ENCODE peak calls at places on chromosomes 7 and 10, in seven cellular contexts. F is pancreas, X is A549, C is RWPE1, Q is stomach, O is heart left ventricle, T is psoas muscle. I is an unnamed sample.

GRCh38 chr7:59079-59825 is 133.1 kb upstream of the FAM20C start:
- DNase-seq in F (no peak), X (no peak), C (no peak), Q (no peak), O (no peak), T (no peak), I (no peak)

GRCh38 chr7:40268836-40269235 is 134.0 kb downstream of the SUGCT start:
- DNase-seq in F (no peak), X (no peak), C (no peak), Q (no peak), O (no peak), T (no peak), I (no peak)

GRCh38 chr10:119871881-119872609 is 598 bp downstream of the MCMBP start:
- DNase-seq in F (peak), X (no peak), C (peak), Q (peak), O (peak), T (peak), I (peak)

GRCh38 chr10:86888585-86889381 is 68.6 kb downstream of the MMRN2 start:
- DNase-seq in F (no peak), X (no peak), C (peak), Q (no peak), O (no peak), T (no peak), I (no peak)

GRCh38 chr7:8719102-8719501 is 285.7 kb downstream of the NXPH1 start:
- DNase-seq in F (no peak), X (no peak), C (no peak), Q (no peak), O (no peak), T (no peak), I (no peak)

GRCh38 chr7:28739128-28739527 is 219.0 kb downstream of the TRIL start:
- DNase-seq in F (no peak), X (no peak), C (no peak), Q (no peak), O (no peak), T (no peak), I (no peak)

GRCh38 chr7:93516834-93517233 is 57.7 kb downstream of the CALCR start:
- DNase-seq in F (no peak), X (no peak), C (no peak), Q (no peak), O (no peak), T (no peak), I (no peak)

GRCh38 chr7:150406565-150407421 is 27.7 kb downstream of the ZNF775 start:
- DNase-seq in F (no peak), X (no peak), C (no peak), Q (no peak), O (peak), T (peak), I (peak)

GRCh38 chr7:66114743-66115727 is at the start of gene CRCP:
- DNase-seq in F (peak), X (peak), C (peak), Q (peak), O (peak), T (peak), I (peak)

GRCh38 chr10:57294698-57295097 is 933.6 kb upstream of the ZWINT start:
- DNase-seq in F (no peak), X (no peak), C (no peak), Q (no peak), O (no peak), T (no peak), I (no peak)

GRCh38 chr10:25557136-25557535 is 376.9 kb upstream of the MYO3A start:
- DNase-seq in F (no peak), X (no peak), C (no peak), Q (no peak), O (no peak), T (no peak), I (no peak)

GRCh38 chr10:20879136-20879535 is 18.0 kb downstream of the NEBL start:
- DNase-seq in F (no peak), X (no peak), C (no peak), Q (no peak), O (no peak), T (no peak), I (no peak)

GRCh38 chr10:4691776-4692175 is 134.2 kb upstream of the AKR1E2 start:
- DNase-seq in F (no peak), X (no peak), C (peak), Q (no peak), O (no peak), T (no peak), I (no peak)

GRCh38 chr10:119120413-119120867 is 16.5 kb downstream of the DENND10 start:
- DNase-seq in F (no peak), X (no peak), C (no peak), Q (no peak), O (no peak), T (no peak), I (no peak)

GRCh38 chr7:45869426-45869825 is 3.5 kb downstream of the CCDC201 start:
- DNase-seq in F (no peak), X (no peak), C (no peak), Q (no peak), O (no peak), T (no peak), I (no peak)

GRCh38 chr10:123523833-123524232 is 142.3 kb upstream of the GPR26 start:
- DNase-seq in F (no peak), X (no peak), C (no peak), Q (no peak), O (no peak), T (no peak), I (no peak)

GRCh38 chr7:26233902-26234511 is 32.5 kb downstream of the CBX3 start:
- DNase-seq in F (no peak), X (no peak), C (no peak), Q (no peak), O (no peak), T (no peak), I (no peak)

GRCh38 chr7:57210871-57211270 is 78.6 kb upstream of the ZNF479 start:
- DNase-seq in F (peak), X (no peak), C (no peak), Q (peak), O (no peak), T (no peak), I (no peak)

GRCh38 chr10:112136816-112137215 is 46.7 kb downstream of the GPAM start:
- DNase-seq in F (no peak), X (no peak), C (no peak), Q (no peak), O (no peak), T (no peak), I (no peak)

GRCh38 chr7:94450044-94450697 is 55.5 kb downstream of the COL1A2 start:
- DNase-seq in F (no peak), X (no peak), C (no peak), Q (no peak), O (no peak), T (no peak), I (no peak)

GRCh38 chr7:17185690-17186070 is 112.8 kb upstream of the AHR start:
- DNase-seq in F (no peak), X (no peak), C (no peak), Q (no peak), O (no peak), T (no peak), I (no peak)

GRCh38 chr7:129825005-129825553 is 127.7 kb downstream of the UBE2H start:
- DNase-seq in F (peak), X (peak), C (peak), Q (no peak), O (peak), T (peak), I (peak)

GRCh38 chr10:2928219-2928840 is 139.0 kb upstream of the PFKP start:
- DNase-seq in F (peak), X (peak), C (peak), Q (peak), O (no peak), T (peak), I (peak)

GRCh38 chr7:128840326-128841170 is 10.3 kb downstream of the FLNC start:
- DNase-seq in F (peak), X (no peak), C (no peak), Q (no peak), O (peak), T (peak), I (no peak)

GRCh38 chr10:77455538-77455937 is 182.1 kb downstream of the KCNMA1 start:
- DNase-seq in F (no peak), X (peak), C (no peak), Q (no peak), O (no peak), T (no peak), I (no peak)

GRCh38 chr7:102009628-102010027 is 192.2 kb downstream of the CUX1 start:
- DNase-seq in F (peak), X (no peak), C (no peak), Q (no peak), O (no peak), T (no peak), I (no peak)

GRCh38 chr10:74050653-74051052 is 52.7 kb downstream of the VCL start:
- DNase-seq in F (no peak), X (no peak), C (no peak), Q (no peak), O (no peak), T (no peak), I (no peak)

GRCh38 chr10:49116509-49117365 is 1.4 kb upstream of the VSTM4 start:
- DNase-seq in F (no peak), X (no peak), C (no peak), Q (no peak), O (peak), T (no peak), I (no peak)

GRCh38 chr7:98754041-98754479 is 115.8 kb downstream of the TMEM130 start:
- DNase-seq in F (no peak), X (no peak), C (no peak), Q (no peak), O (no peak), T (no peak), I (no peak)

GRCh38 chr7:105065104-105065503 is 51.1 kb downstream of the KMT2E start:
- DNase-seq in F (no peak), X (no peak), C (no peak), Q (no peak), O (no peak), T (no peak), I (no peak)
- H3K27ac ChIP-seq in F (no peak), X (no peak), C (no peak), Q (no peak), O (no peak), T (no peak), I (no peak)

GRCh38 chr7:12730523-12730922 is 43.1 kb downstream of the ARL4A start:
- DNase-seq in F (no peak), X (no peak), C (no peak), Q (no peak), O (no peak), T (no peak), I (no peak)

GRCh38 chr7:12731775-12732174 is 44.3 kb downstream of the ARL4A start:
- DNase-seq in F (no peak), X (no peak), C (no peak), Q (no peak), O (no peak), T (no peak), I (no peak)

GRCh38 chr7:12729112-12729511 is 41.7 kb downstream of the ARL4A start:
- DNase-seq in F (peak), X (no peak), C (peak), Q (peak), O (peak), T (peak), I (peak)

GRCh38 chr7:12732428-12732827 is 45.0 kb downstream of the ARL4A start:
- DNase-seq in F (no peak), X (no peak), C (no peak), Q (no peak), O (no peak), T (no peak), I (no peak)

GRCh38 chr7:12731214-12731656 is 43.8 kb downstream of the ARL4A start:
- DNase-seq in F (no peak), X (no peak), C (peak), Q (no peak), O (no peak), T (no peak), I (no peak)
- TF ChIP-seq CTCF in F (no peak), X (no peak), C (peak), Q (no peak), O (no peak), T (no peak), I (no peak)

DNA sequence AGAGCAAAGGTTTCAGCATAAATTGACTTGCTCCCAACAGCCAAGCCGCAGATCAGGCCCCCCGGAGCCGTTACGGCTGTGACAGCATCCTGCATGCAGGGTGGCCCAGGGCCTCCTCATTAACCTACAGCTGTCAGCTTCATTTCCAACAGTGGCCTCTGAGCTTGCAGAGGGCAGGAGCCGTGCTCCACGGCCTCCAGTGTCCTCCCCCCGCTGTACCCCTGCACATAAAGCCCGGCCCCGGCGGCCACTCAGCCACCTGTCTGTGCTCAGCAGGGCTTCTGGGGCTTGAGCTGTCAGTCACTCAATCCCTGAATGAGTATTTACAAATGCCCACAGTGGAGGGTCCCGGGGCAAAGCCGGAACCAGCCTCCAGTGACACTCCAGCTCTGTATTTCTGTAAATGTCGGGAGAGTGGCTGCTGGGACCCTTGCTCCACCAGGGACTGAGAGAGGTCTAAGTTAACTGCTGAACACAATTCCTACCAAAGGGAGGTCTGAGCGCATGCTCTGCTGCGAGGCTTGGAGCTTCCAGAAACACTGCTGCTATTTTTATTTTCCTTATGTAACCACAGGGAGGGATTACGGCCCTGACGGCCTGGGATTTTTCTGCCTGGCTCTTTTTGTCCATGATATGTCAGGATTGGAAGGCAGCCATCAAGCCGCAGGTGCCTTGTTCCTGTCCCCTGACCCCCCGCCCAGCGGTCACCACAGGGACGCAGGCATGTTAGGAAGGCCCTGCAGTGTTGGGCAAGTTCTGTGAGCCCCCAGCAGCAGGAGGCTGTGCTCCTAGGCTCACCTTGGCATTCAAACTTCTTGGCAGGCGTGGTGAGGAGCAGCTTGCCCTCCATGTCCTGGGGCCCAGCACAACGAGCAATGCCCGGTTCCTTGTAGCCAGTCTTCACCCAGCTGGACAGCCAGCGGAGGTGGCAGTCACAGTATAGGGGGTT is 165.0 kb downstream of the SLIT1 start:
- DNase-seq in F (peak), X (no peak), C (no peak), Q (peak), O (no peak), T (peak), I (no peak)
- H3K27ac ChIP-seq in F (peak), X (no peak), C (no peak), Q (no peak), O (peak), T (peak), I (no peak)

GRCh38 chr10:131312261-131312801 is 810 bp upstream of the TCERG1L start:
- DNase-seq in F (no peak), X (no peak), C (no peak), Q (no peak), O (no peak), T (no peak), I (no peak)
- TF ChIP-seq CTCF in F (no peak), X (no peak), C (no peak), Q (no peak), O (no peak), T (no peak), I (peak)

GRCh38 chr10:43401627-43402026 is 7.4 kb downstream of the HNRNPF start:
- DNase-seq in F (no peak), X (no peak), C (no peak), Q (no peak), O (no peak), T (no peak), I (no peak)
- H3K27ac ChIP-seq in F (no peak), X (peak), C (peak), Q (no peak), O (no peak), T (no peak), I (no peak)

DNA sequence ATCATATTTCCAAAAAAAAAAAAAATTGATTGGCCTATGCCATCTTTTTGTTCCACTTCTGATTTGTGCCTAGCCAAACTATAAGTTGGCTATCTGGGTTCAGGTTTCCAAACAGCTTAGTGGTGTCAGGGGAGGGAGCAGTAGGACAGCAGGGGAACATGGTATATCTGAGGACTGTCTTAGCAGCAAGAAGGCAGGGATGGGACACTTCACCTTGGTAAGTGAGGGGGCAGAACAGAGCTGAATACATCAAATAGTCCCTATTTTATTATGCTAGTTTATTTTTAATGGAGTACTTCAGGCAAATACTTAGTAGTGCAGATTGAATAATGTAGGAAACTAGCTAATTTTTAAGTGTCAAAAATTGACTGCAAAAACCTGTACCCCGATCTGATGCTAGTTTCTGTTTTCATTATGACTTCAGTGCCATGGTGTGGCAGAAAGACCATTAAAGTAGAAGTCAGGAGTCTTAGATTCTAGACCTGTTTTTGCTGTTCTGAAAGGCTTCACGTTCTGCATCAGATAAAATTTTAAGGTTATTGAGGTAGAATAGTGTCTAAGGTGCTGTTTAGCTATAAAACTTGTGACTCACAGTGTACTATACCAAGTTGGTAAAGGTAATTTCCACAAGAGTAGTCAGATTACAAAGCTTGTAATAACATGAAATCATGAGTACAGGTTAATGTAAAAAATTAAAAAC is 38.4 kb downstream of the ZNRF2 start:
- DNase-seq in F (no peak), X (no peak), C (peak), Q (no peak), O (no peak), T (no peak), I (no peak)
- TF ChIP-seq CTCF in F (no peak), X (no peak), C (no peak), Q (no peak), O (no peak), T (no peak), I (no peak)

GRCh38 chr10:129784891-129785290 is 179.2 kb downstream of the EBF3 start:
- DNase-seq in F (no peak), X (no peak), C (no peak), Q (no peak), O (peak), T (no peak), I (no peak)

GRCh38 chr10:129780901-129781795 is 182.9 kb downstream of the EBF3 start:
- DNase-seq in F (no peak), X (no peak), C (no peak), Q (no peak), O (no peak), T (no peak), I (no peak)

GRCh38 chr10:129785536-129785981 is 178.5 kb downstream of the EBF3 start:
- DNase-seq in F (no peak), X (no peak), C (no peak), Q (no peak), O (no peak), T (no peak), I (peak)

GRCh38 chr10:129786216-129786615 is 177.9 kb downstream of the EBF3 start:
- DNase-seq in F (no peak), X (no peak), C (no peak), Q (no peak), O (no peak), T (no peak), I (no peak)

GRCh38 chr10:129784286-129784685 is 179.8 kb downstream of the EBF3 start:
- DNase-seq in F (no peak), X (no peak), C (no peak), Q (no peak), O (no peak), T (no peak), I (no peak)
- H3K27ac ChIP-seq in F (no peak), X (no peak), C (no peak), Q (no peak), O (no peak), T (no peak), I (no peak)

DNA sequence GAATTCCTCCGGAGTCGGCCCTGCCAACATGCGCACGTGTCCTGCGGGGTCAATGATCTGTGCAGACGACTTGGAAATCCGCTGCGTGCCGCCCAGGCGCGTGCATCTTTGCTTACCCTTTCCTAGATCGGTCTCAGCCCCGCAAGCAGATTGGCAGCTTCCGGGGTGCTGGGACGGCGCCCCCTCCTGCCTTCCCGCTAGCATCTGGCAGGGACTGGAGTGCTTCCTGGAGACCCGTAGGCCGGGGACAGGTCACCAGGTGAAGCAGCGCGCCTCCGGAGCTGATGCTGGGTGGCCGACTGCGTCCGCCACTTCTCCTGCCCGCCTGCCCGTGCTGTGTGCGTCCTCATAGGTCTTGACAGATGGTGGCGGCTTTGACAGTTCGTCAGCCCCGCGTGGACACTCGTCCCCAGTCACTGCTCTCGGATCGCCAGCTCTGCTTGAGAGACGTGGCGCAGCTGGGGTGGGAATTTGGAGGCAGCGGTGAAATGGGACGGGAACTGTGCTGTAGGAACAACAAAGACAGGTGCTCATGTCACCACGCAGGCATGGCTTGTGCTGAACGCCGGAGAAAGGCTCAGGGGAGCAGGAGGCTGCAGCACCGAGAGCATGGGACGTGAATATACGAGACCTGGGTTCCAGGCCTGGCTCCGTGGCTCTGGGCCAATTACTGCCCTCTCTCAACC is 21.9 kb upstream of the KCNK18 start:
- DNase-seq in F (peak), X (no peak), C (no peak), Q (no peak), O (no peak), T (peak), I (no peak)
- TF ChIP-seq CTCF in F (no peak), X (no peak), C (peak), Q (no peak), O (no peak), T (no peak), I (no peak)

DNA sequence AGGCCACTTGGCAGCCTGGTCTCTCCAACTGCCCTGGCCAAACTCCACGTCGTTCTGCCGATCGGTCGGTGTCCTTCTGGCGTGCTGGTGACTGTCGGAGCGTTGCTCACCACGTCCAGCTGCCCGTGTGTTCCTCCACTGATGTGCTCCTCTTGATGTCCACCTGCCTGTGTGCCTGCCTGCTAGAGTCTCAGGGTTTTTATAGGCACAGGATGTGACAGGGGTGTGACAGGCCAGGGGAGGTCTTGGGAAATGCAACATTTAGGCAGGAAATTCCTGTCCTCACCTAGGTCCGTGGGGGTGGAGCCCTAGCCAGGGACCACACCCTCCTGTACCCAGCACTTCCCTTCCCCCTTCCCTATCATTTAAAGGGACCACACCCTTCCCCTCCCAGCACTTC is 25.2 kb upstream of the CFAP46 start:
- DNase-seq in F (no peak), X (no peak), C (no peak), Q (no peak), O (no peak), T (peak), I (no peak)
- H3K27ac ChIP-seq in F (no peak), X (no peak), C (no peak), Q (no peak), O (peak), T (no peak), I (no peak)